ENCODE peak calls at places on chromosome 13, in four cellular contexts. One of them, this sample, is unnamed.

GRCh38 chr13:36275190-36276002 is 22.2 kb downstream of the CCDC169 start:
- DNase-seq in heart left ventricle: no peak
- DNase-seq in neuronal stem cell: peak; percentile 27
- DNase-seq in IMR-90: peak; percentile 72
- DNase-seq in this sample: peak; percentile 26

GRCh38 chr13:48741377-48741776 is 87.6 kb downstream of the CYSLTR2 start:
- DNase-seq in heart left ventricle: no peak
- DNase-seq in neuronal stem cell: no peak
- DNase-seq in IMR-90: peak; percentile 57
- DNase-seq in this sample: no peak

GRCh38 chr13:82259284-82259683 is 1623.0 kb downstream of the SLITRK1 start:
- DNase-seq in heart left ventricle: no peak
- DNase-seq in neuronal stem cell: no peak
- DNase-seq in IMR-90: no peak
- DNase-seq in this sample: no peak

GRCh38 chr13:21913010-21913409 is 242.1 kb downstream of the FGF9 start:
- DNase-seq in heart left ventricle: no peak
- DNase-seq in neuronal stem cell: peak; percentile 32
- DNase-seq in IMR-90: peak; percentile 19
- DNase-seq in this sample: no peak

GRCh38 chr13:113904411-113904810 is 40.5 kb upstream of the GAS6 start:
- DNase-seq in heart left ventricle: peak; percentile 63
- DNase-seq in neuronal stem cell: no peak
- DNase-seq in IMR-90: peak; percentile 43
- DNase-seq in this sample: peak; percentile 44

GRCh38 chr13:78587395-78587794 is 16.0 kb downstream of the POU4F1 start:
- DNase-seq in heart left ventricle: no peak
- DNase-seq in neuronal stem cell: peak; percentile 31
- DNase-seq in IMR-90: no peak
- DNase-seq in this sample: no peak

GRCh38 chr13:85755123-85755522 is 44.1 kb downstream of the SLITRK6 start:
- DNase-seq in heart left ventricle: no peak
- DNase-seq in neuronal stem cell: no peak
- DNase-seq in IMR-90: peak; percentile 1
- DNase-seq in this sample: no peak

GRCh38 chr13:109836629-109837607 is 50.5 kb upstream of the IRS2 start:
- DNase-seq in heart left ventricle: no peak
- DNase-seq in neuronal stem cell: no peak
- DNase-seq in IMR-90: no peak
- DNase-seq in this sample: peak; percentile 69

GRCh38 chr13:32075150-32075851 is 43.7 kb downstream of the FRY start:
- DNase-seq in heart left ventricle: no peak
- DNase-seq in neuronal stem cell: no peak
- DNase-seq in IMR-90: no peak
- DNase-seq in this sample: no peak
- H3K27ac ChIP-seq in heart left ventricle: no peak overlapping the region
- H3K27ac ChIP-seq in neuronal stem cell: no peak overlapping the region
- H3K27ac ChIP-seq in IMR-90: no peak overlapping the region
- H3K27ac ChIP-seq in this sample: no peak overlapping the region

DNA sequence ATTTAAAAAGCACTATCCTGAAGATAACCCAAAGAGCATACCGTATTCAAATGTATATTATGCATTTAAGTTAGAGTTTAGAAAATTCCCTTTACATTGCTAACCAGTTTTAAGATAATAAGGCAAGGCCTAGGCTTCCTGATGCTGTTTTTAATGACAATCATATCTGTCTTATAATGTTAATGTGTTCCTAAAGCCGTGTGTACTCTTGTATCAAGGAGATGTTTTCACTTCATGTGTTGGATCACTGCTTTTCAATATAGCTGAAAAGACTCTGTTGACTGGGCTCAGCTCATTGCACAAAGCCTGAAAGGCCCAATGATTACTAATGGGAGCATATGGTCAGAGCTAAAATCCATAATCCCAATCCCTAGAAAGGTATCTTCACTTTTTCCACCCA is 81.6 kb downstream of the DACH1 start:
- DNase-seq in heart left ventricle: no peak
- DNase-seq in neuronal stem cell: no peak
- DNase-seq in IMR-90: no peak
- DNase-seq in this sample: no peak
- H3K27ac ChIP-seq in heart left ventricle: no peak overlapping the region
- H3K27ac ChIP-seq in neuronal stem cell: peak overlapping the region; percentile 80
- H3K27ac ChIP-seq in IMR-90: no peak overlapping the region
- H3K27ac ChIP-seq in this sample: no peak overlapping the region

GRCh38 chr13:73090812-73091187 is 32.0 kb downstream of the KLF5 start:
- DNase-seq in heart left ventricle: no peak
- DNase-seq in neuronal stem cell: no peak
- DNase-seq in IMR-90: no peak
- DNase-seq in this sample: no peak

GRCh38 chr13:73088332-73088935 is 29.6 kb downstream of the KLF5 start:
- DNase-seq in heart left ventricle: no peak
- DNase-seq in neuronal stem cell: no peak
- DNase-seq in IMR-90: no peak
- DNase-seq in this sample: no peak

GRCh38 chr13:73092831-73093230 is 34.0 kb downstream of the KLF5 start:
- DNase-seq in heart left ventricle: no peak
- DNase-seq in neuronal stem cell: no peak
- DNase-seq in IMR-90: no peak
- DNase-seq in this sample: no peak

GRCh38 chr13:73089216-73089615 is 30.4 kb downstream of the KLF5 start:
- DNase-seq in heart left ventricle: no peak
- DNase-seq in neuronal stem cell: no peak
- DNase-seq in IMR-90: no peak
- DNase-seq in this sample: no peak

DNA sequence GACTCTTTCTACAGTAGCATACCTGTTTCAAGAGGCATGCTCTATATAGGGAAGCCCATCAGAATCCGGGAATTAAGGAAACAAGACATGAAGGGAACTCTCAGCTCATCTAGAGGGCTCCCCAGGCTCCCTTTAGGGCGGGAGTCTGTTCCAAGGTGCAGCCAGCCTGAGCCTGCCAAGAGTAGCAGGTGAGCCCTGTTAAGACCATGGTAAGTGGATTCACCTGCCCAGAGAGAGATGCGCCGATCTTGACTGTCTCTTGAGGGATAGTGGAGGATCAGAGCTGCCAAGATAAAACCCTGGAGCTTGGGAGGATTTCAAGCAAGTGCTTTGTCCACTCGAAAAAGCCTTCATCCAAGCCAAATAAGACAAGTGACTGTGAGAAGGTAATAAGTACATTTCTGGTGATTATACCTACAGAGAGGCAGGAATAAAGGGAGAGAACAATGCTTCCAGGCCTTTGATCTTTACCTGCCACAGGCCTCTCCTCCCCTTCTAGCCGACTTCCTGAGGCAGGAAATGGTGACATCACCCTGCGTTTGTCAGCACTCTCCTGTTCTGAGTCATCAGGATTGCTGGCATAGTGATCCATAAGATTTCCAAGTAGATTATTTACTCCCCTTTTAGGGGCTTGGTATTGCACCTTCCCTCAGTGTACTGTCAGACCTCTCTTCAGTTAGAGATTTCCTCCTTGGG is 31.5 kb downstream of the KLF5 start:
- DNase-seq in heart left ventricle: no peak
- DNase-seq in neuronal stem cell: no peak
- DNase-seq in IMR-90: peak; percentile 91
- DNase-seq in this sample: peak; percentile 81
- H3K27ac ChIP-seq in heart left ventricle: no peak overlapping the region
- H3K27ac ChIP-seq in neuronal stem cell: no peak overlapping the region
- H3K27ac ChIP-seq in IMR-90: peak overlapping the region; percentile 1
- H3K27ac ChIP-seq in this sample: peak overlapping the region; percentile 63

GRCh38 chr13:94331281-94331680 is 148.2 kb downstream of the DCT start:
- DNase-seq in heart left ventricle: no peak
- DNase-seq in neuronal stem cell: no peak
- DNase-seq in IMR-90: no peak
- DNase-seq in this sample: no peak

GRCh38 chr13:94329754-94330551 is 149.5 kb downstream of the DCT start:
- DNase-seq in heart left ventricle: no peak
- DNase-seq in neuronal stem cell: no peak
- DNase-seq in IMR-90: peak; percentile 95
- DNase-seq in this sample: no peak

GRCh38 chr13:94330552-94331071 is 148.9 kb downstream of the DCT start:
- DNase-seq in heart left ventricle: no peak
- DNase-seq in neuronal stem cell: no peak
- DNase-seq in IMR-90: no peak
- DNase-seq in this sample: no peak

GRCh38 chr13:94333131-94333820 is 146.2 kb downstream of the DCT start:
- DNase-seq in heart left ventricle: no peak
- DNase-seq in neuronal stem cell: no peak
- DNase-seq in IMR-90: peak; percentile 43
- DNase-seq in this sample: no peak

GRCh38 chr13:94332360-94333040 is 147.0 kb downstream of the DCT start:
- DNase-seq in heart left ventricle: no peak
- DNase-seq in neuronal stem cell: no peak
- DNase-seq in IMR-90: peak; percentile 84
- DNase-seq in this sample: no peak
- H3K27ac ChIP-seq in heart left ventricle: no peak overlapping the region
- H3K27ac ChIP-seq in neuronal stem cell: no peak overlapping the region
- H3K27ac ChIP-seq in IMR-90: peak overlapping the region; percentile 27
- H3K27ac ChIP-seq in this sample: peak overlapping the region; percentile 18